ENCODE peak calls at places on chromosome 1, in six cellular contexts. M is HCT116, E is vagina, O is SK-N-MC, U is transverse colon, D is stomach. Y is an unnamed sample.

GRCh38 chr1:99707535-99708142 is 58.8 kb downstream of the FRRS1 start:
- DNase-seq in M (peak; percentile 35), E (no peak), O (peak; percentile 58), U (peak; percentile 71), D (peak; percentile 77), Y (peak; percentile 19)

GRCh38 chr1:201667479-201667878 is 128.6 kb downstream of the NAV1 start:
- DNase-seq in M (no peak), E (no peak), O (no peak), U (no peak), D (no peak), Y (no peak)

GRCh38 chr1:174740248-174740990 is 259.3 kb upstream of the CACYBP start:
- DNase-seq in M (no peak), E (no peak), O (no peak), U (no peak), D (no peak), Y (no peak)

GRCh38 chr1:66088787-66089186 is 296.1 kb downstream of the PDE4B start:
- DNase-seq in M (no peak), E (no peak), O (no peak), U (no peak), D (no peak), Y (no peak)

GRCh38 chr1:57411262-57411661 is 12.6 kb downstream of the DAB1 start:
- DNase-seq in M (no peak), E (no peak), O (no peak), U (no peak), D (no peak), Y (no peak)

GRCh38 chr1:151511636-151512215 is 539 bp downstream of the CGN start:
- DNase-seq in M (no peak), E (no peak), O (no peak), U (peak; percentile 66), D (peak; percentile 65), Y (no peak)

GRCh38 chr1:41221995-41222991 is 19.8 kb downstream of the SCMH1 start:
- DNase-seq in M (no peak), E (no peak), O (no peak), U (no peak), D (no peak), Y (no peak)

GRCh38 chr1:9289090-9289534 is 3.6 kb upstream of the SPSB1 start:
- DNase-seq in M (peak; percentile 77), E (no peak), O (peak; percentile 60), U (peak; percentile 85), D (peak; percentile 89), Y (no peak)

GRCh38 chr1:51236548-51237312 is 657 bp downstream of the RNF11 start:
- DNase-seq in M (no peak), E (peak; percentile 86), O (no peak), U (peak; percentile 59), D (peak; percentile 44), Y (no peak)

GRCh38 chr1:209761021-209761635 is 5.3 kb downstream of the TRAF3IP3 start:
- DNase-seq in M (no peak), E (no peak), O (no peak), U (no peak), D (no peak), Y (no peak)

GRCh38 chr1:77538956-77539509 is 143.4 kb downstream of the ZZZ3 start:
- DNase-seq in M (no peak), E (no peak), O (no peak), U (peak; percentile 10), D (no peak), Y (no peak)

GRCh38 chr1:161382214-161383019 is 14.7 kb upstream of the CFAP126 start:
- DNase-seq in M (peak; percentile 45), E (peak; percentile 91), O (peak; percentile 40), U (no peak), D (no peak), Y (no peak)

GRCh38 chr1:53725238-53725689 is 13.7 kb downstream of the GLIS1 start:
- DNase-seq in M (no peak), E (no peak), O (no peak), U (no peak), D (no peak), Y (no peak)

GRCh38 chr1:113040041-113040440 is 33.0 kb upstream of the LRIG2 start:
- DNase-seq in M (no peak), E (no peak), O (no peak), U (no peak), D (no peak), Y (no peak)

DNA sequence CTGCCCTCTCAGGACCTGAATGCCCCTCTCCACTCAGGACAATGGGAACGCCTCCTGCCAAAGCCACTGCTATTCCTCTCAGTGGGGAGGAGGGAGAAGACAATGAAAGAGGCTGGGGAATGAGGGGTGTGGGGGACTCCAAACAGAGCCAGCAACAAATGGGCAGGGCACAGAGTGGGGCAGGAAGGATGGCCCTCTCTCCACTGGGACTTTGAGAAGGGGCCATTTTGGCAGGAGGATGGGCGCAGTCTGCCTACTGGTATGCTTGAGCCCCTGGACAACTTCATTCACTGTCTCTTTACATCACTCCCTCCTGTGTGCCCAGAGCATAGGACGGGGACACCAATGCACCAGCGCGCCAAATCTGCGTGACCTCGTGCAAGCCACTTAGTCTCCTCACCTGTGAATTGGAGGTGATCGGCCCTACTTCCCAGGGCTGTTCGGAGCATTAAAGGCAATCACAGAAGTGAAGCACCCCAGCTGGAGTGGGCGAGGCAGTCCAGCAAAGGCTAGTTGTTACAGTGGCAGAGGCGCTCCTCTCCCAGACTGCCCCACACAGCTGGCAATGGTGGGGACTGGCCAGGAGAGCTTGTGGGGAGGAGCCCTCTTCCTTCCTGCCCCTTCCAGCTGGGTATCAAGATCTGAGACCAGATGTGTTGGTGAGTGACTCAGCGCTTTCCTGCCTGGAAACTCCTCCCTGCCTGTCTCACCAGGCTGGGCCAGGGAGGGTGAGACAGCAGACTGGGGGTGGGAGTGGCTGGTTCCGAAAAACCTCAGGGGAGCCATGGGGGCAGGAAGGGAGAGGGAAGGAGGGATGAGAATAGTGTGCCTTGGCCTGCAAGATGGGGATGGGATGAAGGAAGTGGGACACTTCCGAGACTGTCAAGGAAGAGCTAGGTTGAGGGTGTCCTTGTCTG is 22.4 kb upstream of the SYNC start:
- DNase-seq in M (peak; percentile 66), E (no peak), O (no peak), U (peak; percentile 65), D (peak; percentile 58), Y (no peak)
- TF ChIP-seq POLR2AphosphoS5 in M (peak; percentile 70), E (peak; percentile 60), O (no peak), U (no peak), D (peak; percentile 84), Y (no peak)

GRCh38 chr1:226813671-226814591 is 56.5 kb upstream of the PSEN2 start:
- DNase-seq in M (no peak), E (no peak), O (no peak), U (no peak), D (no peak), Y (no peak)

GRCh38 chr1:226810681-226811080 is 59.7 kb upstream of the PSEN2 start:
- DNase-seq in M (no peak), E (no peak), O (no peak), U (no peak), D (no peak), Y (no peak)

GRCh38 chr1:226806988-226807387 is 63.4 kb upstream of the PSEN2 start:
- DNase-seq in M (no peak), E (no peak), O (no peak), U (no peak), D (no peak), Y (no peak)

GRCh38 chr1:226808501-226808900 is 61.9 kb upstream of the PSEN2 start:
- DNase-seq in M (no peak), E (no peak), O (no peak), U (no peak), D (no peak), Y (no peak)

GRCh38 chr1:226809785-226810571 is 60.4 kb upstream of the PSEN2 start:
- DNase-seq in M (no peak), E (no peak), O (no peak), U (no peak), D (no peak), Y (no peak)
- TF ChIP-seq POLR2AphosphoS5 in M (no peak), E (peak; percentile 51), O (no peak), U (no peak), D (no peak), Y (no peak)

DNA sequence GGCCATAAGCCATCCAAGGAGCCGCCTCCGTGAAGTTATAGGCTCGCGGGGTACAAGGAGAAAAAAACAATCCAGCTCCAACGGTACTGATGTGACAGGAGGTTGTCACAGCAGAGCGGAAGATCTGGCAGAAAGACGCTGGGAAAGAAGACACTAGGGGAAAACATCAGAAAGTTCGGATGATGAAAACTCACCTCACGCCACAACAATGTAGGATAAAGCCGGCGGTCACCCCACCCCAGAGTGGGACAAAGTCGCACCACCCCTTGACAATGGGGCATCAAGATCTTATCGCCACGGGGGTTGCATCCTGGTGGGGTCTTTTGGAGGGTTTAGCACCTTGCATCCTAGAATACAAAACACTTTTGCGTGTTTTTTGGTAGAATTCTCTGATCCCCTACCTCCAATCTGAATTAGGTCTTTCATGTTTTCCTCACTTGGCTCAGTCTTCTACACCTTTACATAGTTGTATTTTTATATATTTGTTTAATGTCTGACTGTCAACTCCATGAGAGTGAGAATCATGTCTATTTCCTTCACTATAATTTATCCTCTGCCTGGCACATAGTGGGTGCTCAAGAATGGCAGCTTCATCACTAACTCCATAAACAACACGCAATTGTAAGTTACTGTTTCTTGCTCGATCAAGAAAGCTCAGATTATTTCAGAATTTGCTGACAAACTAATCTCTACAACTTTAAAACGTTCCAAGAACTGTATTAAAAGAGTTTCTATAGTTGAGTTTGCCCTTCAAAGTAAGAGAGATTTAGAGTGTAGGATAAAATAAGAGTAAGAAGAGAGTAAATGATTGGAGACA is 611 bp upstream of the ZSWIM5 start:
- DNase-seq in M (no peak), E (no peak), O (no peak), U (no peak), D (no peak), Y (no peak)
- TF ChIP-seq POLR2AphosphoS5 in M (no peak), E (no peak), O (no peak), U (no peak), D (no peak), Y (no peak)

GRCh38 chr1:44035726-44036408 is 4.6 kb upstream of the SLC6A9 start:
- DNase-seq in M (no peak), E (no peak), O (no peak), U (peak; percentile 32), D (no peak), Y (no peak)

GRCh38 chr1:44033756-44034155 is 2.5 kb upstream of the SLC6A9 start:
- DNase-seq in M (no peak), E (no peak), O (no peak), U (no peak), D (no peak), Y (no peak)

GRCh38 chr1:44036409-44037111 is 5.3 kb upstream of the SLC6A9 start:
- DNase-seq in M (peak; percentile 64), E (no peak), O (peak; percentile 42), U (peak; percentile 77), D (peak; percentile 75), Y (no peak)

GRCh38 chr1:44034423-44034822 is 3.2 kb upstream of the SLC6A9 start:
- DNase-seq in M (no peak), E (no peak), O (no peak), U (no peak), D (no peak), Y (no peak)

DNA sequence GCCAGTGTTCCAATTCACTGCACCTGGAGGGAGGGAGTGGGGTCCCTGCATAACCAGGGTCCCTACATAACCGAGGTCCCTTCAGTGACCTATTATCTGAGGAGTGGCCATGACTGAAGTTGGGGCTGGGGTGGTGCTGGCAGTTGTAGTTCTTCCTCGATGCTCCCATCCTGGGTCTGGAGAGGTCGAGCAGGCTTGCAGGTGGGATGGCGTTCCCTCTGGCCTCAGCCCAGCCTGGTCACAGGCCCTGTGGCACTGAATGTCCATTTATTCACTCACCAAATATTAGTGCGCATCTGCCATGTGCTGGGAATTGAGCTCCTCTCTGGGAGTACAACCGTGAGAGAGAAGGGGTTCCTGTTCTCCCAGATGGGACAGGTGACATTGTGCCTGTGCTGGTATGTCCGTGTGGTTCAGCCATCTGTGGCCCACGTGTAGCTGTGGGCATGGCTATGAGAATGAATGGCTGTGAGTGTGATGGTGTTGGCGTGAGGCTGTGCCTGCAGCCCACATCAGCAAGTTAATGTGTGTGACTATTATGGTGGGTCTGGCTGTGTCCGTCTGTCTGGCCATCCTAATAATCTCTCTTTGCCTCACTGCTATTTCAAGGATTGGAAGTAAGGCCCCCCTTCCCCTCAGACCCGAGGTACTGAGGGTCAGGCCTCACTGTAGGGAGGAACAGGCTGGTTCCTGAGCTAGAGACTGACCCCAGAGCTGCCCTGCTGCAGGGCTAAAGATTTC is 3.9 kb upstream of the SLC6A9 start:
- DNase-seq in M (no peak), E (no peak), O (no peak), U (no peak), D (no peak), Y (no peak)
- TF ChIP-seq POLR2AphosphoS5 in M (no peak), E (no peak), O (no peak), U (no peak), D (no peak), Y (no peak)